ENCODE peak calls at places on chromosomes 1 and 21, in five cellular contexts. W is pancreas, R is esophagus muscularis mucosa, S is hepatocyte, L is Panc1. D is an unnamed sample.

GRCh38 chr1:234597894-234598293 is 12.1 kb downstream of the IRF2BP2 start:
- DNase-seq in R (no peak), L (no peak), W (peak), S (peak), D (no peak)

GRCh38 chr21:34558166-34558565 is 46.2 kb upstream of the KCNE1 start:
- DNase-seq in R (no peak), W (no peak), S (no peak), L (no peak), D (no peak)

GRCh38 chr1:83055391-83056170 is 943.4 kb downstream of the TTLL7 start:
- DNase-seq in L (no peak), W (no peak), S (peak), R (no peak), D (no peak)

GRCh38 chr21:29748391-29749167 is 191.2 kb downstream of the GRIK1 start:
- DNase-seq in S (no peak), R (no peak), W (no peak), L (no peak), D (no peak)

GRCh38 chr1:64867266-64867665 is 99.1 kb downstream of the JAK1 start:
- DNase-seq in L (no peak), S (no peak), R (no peak), W (no peak), D (no peak)

GRCh38 chr1:96487404-96487803 is 234.2 kb upstream of the PTBP2 start:
- DNase-seq in S (no peak), W (no peak), R (no peak), L (no peak), D (no peak)

GRCh38 chr21:43701936-43702784 is 16.8 kb upstream of the PDXK start:
- DNase-seq in W (no peak), L (no peak), R (no peak), S (no peak), D (no peak)

GRCh38 chr1:106568161-106568560 is 488.3 kb upstream of the PRMT6 start:
- DNase-seq in W (no peak), R (no peak), L (no peak), S (no peak), D (no peak)

GRCh38 chr1:27296773-27297214 is 25.2 kb upstream of the TMEM222 start:
- DNase-seq in L (no peak), W (peak), R (peak), S (peak), D (no peak)

GRCh38 chr1:3207217-3207848 is 138.3 kb downstream of the PRDM16 start:
- DNase-seq in L (no peak), W (peak), S (no peak), R (no peak), D (no peak)

GRCh38 chr21:37711294-37711844 is 204.9 kb downstream of the KCNJ6 start:
- DNase-seq in R (no peak), L (no peak), W (no peak), S (no peak), D (no peak)

GRCh38 chr1:19073311-19074186 is 117.1 kb upstream of the IFFO2 start:
- DNase-seq in W (no peak), R (no peak), L (no peak), S (no peak), D (no peak)

GRCh38 chr1:208791458-208791857 is 547.3 kb upstream of the PLXNA2 start:
- DNase-seq in R (no peak), S (peak), L (no peak), W (no peak), D (peak)

GRCh38 chr1:164905891-164906290 is 346.9 kb downstream of the PBX1 start:
- DNase-seq in W (no peak), S (no peak), R (no peak), L (no peak), D (no peak)

GRCh38 chr1:37006132-37006868 is 28.0 kb downstream of the GRIK3 start:
- DNase-seq in W (no peak), S (peak), R (no peak), L (no peak), D (no peak)

GRCh38 chr1:203271018-203271743 is 34.1 kb upstream of the BTG2 start:
- DNase-seq in R (peak), W (peak), L (no peak), S (peak), D (no peak)

GRCh38 chr1:68104155-68104554 is 53.7 kb upstream of the DIRAS3 start:
- DNase-seq in S (no peak), W (no peak), R (no peak), L (no peak), D (no peak)

GRCh38 chr1:10257851-10258250 is 47.5 kb downstream of the KIF1B start:
- DNase-seq in R (no peak), S (no peak), W (no peak), L (no peak), D (no peak)

GRCh38 chr1:8680628-8681316 is 136.7 kb downstream of the RERE start:
- DNase-seq in W (no peak), L (no peak), R (no peak), S (no peak), D (no peak)

GRCh38 chr1:10969267-10969970 is 43.0 kb upstream of the TARDBP start:
- DNase-seq in W (no peak), S (no peak), R (no peak), L (no peak), D (no peak)

GRCh38 chr21:45856422-45856821 is 125.1 kb upstream of the COL6A1 start:
- DNase-seq in L (no peak), W (no peak), R (no peak), S (no peak), D (no peak)

GRCh38 chr1:112172294-112172882 is 182.9 kb upstream of the KCND3 start:
- DNase-seq in R (peak), L (no peak), W (peak), S (peak), D (peak)

GRCh38 chr1:33099290-33100118 is 18.6 kb downstream of the AZIN2 start:
- DNase-seq in W (no peak), S (peak), R (no peak), L (peak), D (peak)

GRCh38 chr1:178693368-178693767 is 31.7 kb upstream of the RALGPS2 start:
- DNase-seq in L (no peak), S (peak), R (no peak), W (no peak), D (no peak)

GRCh38 chr1:204114606-204115005 is 37.2 kb downstream of the ETNK2 start:
- DNase-seq in W (no peak), R (no peak), L (no peak), S (no peak), D (no peak)

GRCh38 chr1:89725016-89725380 is 92.1 kb downstream of the LRRC8C start:
- DNase-seq in R (no peak), L (peak), S (peak), W (no peak), D (no peak)

GRCh38 chr1:226110249-226111108 is 48.0 kb downstream of the H3-3A start:
- DNase-seq in S (peak), L (no peak), W (peak), R (no peak), D (no peak)

GRCh38 chr1:176206006-176206960 is 803 bp downstream of the COP1 start:
- DNase-seq in L (no peak), R (no peak), S (peak), W (peak), D (no peak)

GRCh38 chr1:77513839-77514763 is 168.4 kb downstream of the ZZZ3 start:
- DNase-seq in W (no peak), L (no peak), R (no peak), S (no peak), D (no peak)

GRCh38 chr1:24553931-24554330 is 2.0 kb upstream of the NCMAP start:
- DNase-seq in W (no peak), R (no peak), S (no peak), L (no peak), D (no peak)

GRCh38 chr1:178038372-178038771 is 55.5 kb upstream of the RASAL2 start:
- DNase-seq in S (no peak), R (no peak), L (no peak), W (no peak), D (no peak)

GRCh38 chr1:226945106-226945857 is 5.2 kb downstream of the COQ8A start:
- DNase-seq in S (peak), L (no peak), W (peak), R (no peak), D (no peak)

GRCh38 chr1:153697873-153698647 is 19.6 kb downstream of the NPR1 start:
- DNase-seq in R (peak), S (no peak), W (no peak), L (no peak), D (no peak)

GRCh38 chr1:36894824-36895223 is 139.5 kb downstream of the GRIK3 start:
- DNase-seq in R (peak), W (no peak), S (no peak), L (no peak), D (no peak)

GRCh38 chr1:3514404-3514803 is 59.9 kb downstream of the ARHGEF16 start:
- DNase-seq in W (no peak), S (no peak), R (no peak), L (no peak), D (no peak)

GRCh38 chr1:110593905-110594304 is 12.3 kb downstream of the KCNA2 start:
- DNase-seq in R (no peak), L (no peak), S (no peak), W (no peak), D (no peak)
- H3K4me3 ChIP-seq in R (no peak), L (no peak), S (no peak), W (no peak), D (no peak)

DNA sequence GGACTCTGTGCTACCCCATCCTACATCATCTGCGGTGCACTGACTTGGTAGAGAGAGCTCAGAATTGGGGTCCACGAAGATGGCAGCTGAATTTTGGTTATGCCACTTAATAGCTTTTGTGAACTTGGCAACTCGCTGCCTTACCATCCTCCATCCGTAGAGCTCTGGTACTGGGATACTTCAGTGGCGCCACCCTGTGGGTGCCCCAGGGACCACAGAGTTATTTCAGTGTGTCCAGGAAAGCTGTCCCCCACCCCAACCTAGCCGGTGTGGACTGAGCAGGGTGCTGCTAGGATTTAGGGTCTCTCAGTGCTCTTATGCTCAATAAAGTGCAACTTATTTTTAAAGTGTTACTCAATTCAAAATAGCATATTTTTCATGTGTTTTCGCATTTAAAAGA is 9.0 kb upstream of the USF1 start:
- DNase-seq in L (no peak), R (no peak), S (no peak), W (no peak), D (no peak)
- TF ChIP-seq CTCF in L (no peak), R (no peak), S (no peak), W (no peak), D (peak)

GRCh38 chr1:34250342-34250741 is 73.6 kb downstream of the C1orf94 start:
- DNase-seq in L (no peak), S (no peak), R (peak), W (no peak), D (no peak)
- H3K4me3 ChIP-seq in L (no peak), S (no peak), R (no peak), W (no peak), D (no peak)

DNA sequence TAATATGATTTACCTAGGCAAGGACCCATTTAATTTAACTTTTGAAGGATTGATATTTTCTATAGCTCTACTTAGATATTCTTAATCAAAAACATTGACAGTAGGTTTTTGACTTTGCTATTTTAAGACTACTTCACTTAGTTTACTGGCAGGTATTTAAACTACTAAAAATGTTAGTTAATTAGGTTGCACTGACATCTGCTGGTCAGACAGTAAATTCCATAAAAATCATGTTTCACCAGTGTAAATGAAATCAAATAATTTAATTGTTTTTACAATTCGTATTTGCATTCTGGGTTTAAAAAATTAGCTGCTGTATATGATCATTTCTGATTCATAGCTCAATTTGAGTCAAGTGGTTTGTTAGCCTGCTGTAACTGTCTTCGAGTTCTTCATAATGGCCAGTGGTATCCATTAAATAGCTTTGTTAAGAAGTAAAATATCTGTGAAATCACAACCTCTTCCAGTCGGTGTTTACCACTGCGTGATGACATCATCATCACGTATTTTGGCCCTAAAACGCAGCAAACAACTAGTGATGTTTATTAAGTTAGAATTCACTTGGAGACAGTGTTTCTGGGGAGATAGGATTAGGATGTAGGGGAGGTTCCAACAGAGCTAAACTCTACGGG is 26.2 kb downstream of the EXTL2 start:
- DNase-seq in L (peak), W (no peak), S (peak), R (no peak), D (no peak)
- TF ChIP-seq CTCF in L (peak), W (peak), S (peak), R (peak), D (peak)

D was measured in epithelial cell of proximal tubule.